ENCODE peak calls at places on chromosomes 6 and 20, in eight cellular contexts. D is Peyer's patch; Q is A549; I is IMR-90; U is CD4-positive, alpha-beta memory T cell; C is heart left ventricle; S is GM23248; E is OCI-LY7. V is an unnamed sample.

GRCh38 chr20:42986143-42986773 is 203.4 kb downstream of the PTPRT start:
- DNase-seq in C (no peak), S (no peak), I (no peak), U (no peak), E (no peak), D (no peak), Q (no peak), V (no peak)

GRCh38 chr20:4152696-4153235 is 137.4 kb upstream of the RNF24 start:
- DNase-seq in Q (no peak), E (no peak), D (no peak), S (peak; percentile 56), U (no peak), I (peak; percentile 64), C (no peak), V (no peak)

GRCh38 chr6:159074120-159074684 is 29.4 kb upstream of the TAGAP start:
- DNase-seq in S (peak; percentile 42), E (peak; percentile 49), U (no peak), Q (peak; percentile 40), D (no peak), I (peak; percentile 46), C (no peak), V (no peak)

GRCh38 chr6:45661667-45662066 is 283.9 kb upstream of the SUPT3H start:
- DNase-seq in E (peak; percentile 45), S (peak; percentile 85), U (no peak), Q (no peak), C (no peak), I (peak; percentile 84), D (peak; percentile 50), V (no peak)

GRCh38 chr6:22838346-22838745 is 269.0 kb downstream of the HDGFL1 start:
- DNase-seq in U (no peak), I (peak; percentile 10), C (no peak), D (no peak), S (peak; percentile 12), E (no peak), Q (no peak), V (no peak)

GRCh38 chr20:54070187-54070987 is at the start of gene BCAS1:
- DNase-seq in I (no peak), U (no peak), E (no peak), Q (no peak), D (no peak), S (no peak), C (no peak), V (no peak)

GRCh38 chr6:35415065-35415880 is 36.9 kb upstream of the FANCE start:
- DNase-seq in I (peak; percentile 96), C (peak; percentile 71), Q (peak; percentile 66), E (peak; percentile 58), U (peak; percentile 33), S (peak; percentile 94), D (peak; percentile 28), V (peak; percentile 23)

GRCh38 chr20:51660741-51661608 is 107.2 kb downstream of the ATP9A start:
- DNase-seq in I (peak; percentile 93), C (no peak), Q (no peak), D (no peak), S (peak; percentile 96), E (no peak), U (no peak), V (no peak)

GRCh38 chr6:28280595-28281287 is 631 bp upstream of the PGBD1 start:
- DNase-seq in D (no peak), E (no peak), I (no peak), C (no peak), U (no peak), S (no peak), Q (no peak), V (no peak)

GRCh38 chr20:2523919-2524434 is 12.4 kb upstream of the TMC2 start:
- DNase-seq in I (no peak), C (no peak), D (no peak), E (no peak), U (no peak), S (no peak), Q (no peak), V (no peak)

GRCh38 chr20:2528671-2529070 is 7.7 kb upstream of the TMC2 start:
- DNase-seq in D (no peak), S (no peak), U (no peak), C (no peak), E (no peak), I (no peak), Q (no peak), V (no peak)

GRCh38 chr20:2527762-2528161 is 8.6 kb upstream of the TMC2 start:
- DNase-seq in I (no peak), Q (no peak), U (no peak), C (no peak), E (no peak), D (no peak), S (no peak), V (no peak)

GRCh38 chr20:2521369-2522305 is 12.9 kb upstream of the ZNF343 start:
- DNase-seq in U (peak; percentile 33), S (peak; percentile 53), C (peak; percentile 32), Q (peak; percentile 50), D (peak; percentile 38), E (peak; percentile 58), I (peak; percentile 46), V (peak; percentile 58)

GRCh38 chr20:2524435-2525272 is 11.7 kb upstream of the TMC2 start:
- DNase-seq in S (peak; percentile 86), C (peak; percentile 85), Q (peak; percentile 80), E (peak; percentile 84), I (peak; percentile 66), D (peak; percentile 82), U (peak; percentile 87), V (peak; percentile 93)
- H3K27ac ChIP-seq in S (peak overlapping the region; percentile 58), C (peak overlapping the region; percentile 89), Q (peak overlapping the region; percentile 96), E (no peak overlapping the region), I (peak overlapping the region; percentile 92), D (peak overlapping the region; percentile 85), U (peak overlapping the region; percentile 63), V (peak overlapping the region; percentile 47)

DNA sequence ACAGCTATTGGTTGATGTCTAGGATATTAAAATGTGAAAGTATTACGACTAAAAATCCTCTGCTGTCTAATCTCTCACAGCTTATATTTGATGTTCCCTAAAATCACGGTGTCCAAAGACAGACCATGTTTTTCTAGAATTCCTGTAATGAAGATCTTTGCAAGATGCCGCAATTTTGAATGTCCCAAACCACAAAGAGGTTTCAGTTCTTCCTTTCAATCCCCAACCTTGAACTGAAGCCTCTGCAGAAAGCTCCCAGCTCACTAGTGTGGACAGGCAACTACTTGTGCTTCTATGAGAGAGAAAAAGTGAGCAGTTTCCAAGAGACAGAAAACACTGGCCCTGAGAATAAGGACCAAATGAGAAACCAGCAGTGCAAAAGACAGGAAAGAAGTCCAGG is 370.1 kb downstream of the FOXA2 start:
- DNase-seq in U (no peak), C (no peak), E (peak; percentile 10), Q (no peak), D (no peak), S (no peak), I (no peak), V (no peak)
- H3K4me3 ChIP-seq in U (no peak overlapping the region), C (no peak overlapping the region), E (no peak overlapping the region), Q (no peak overlapping the region), D (no peak overlapping the region), S (no peak overlapping the region), I (no peak overlapping the region), V (no peak overlapping the region)

GRCh38 chr6:37954791-37955190 is 135.3 kb downstream of the ZFAND3 start:
- DNase-seq in D (no peak), I (no peak), U (no peak), Q (no peak), S (no peak), E (no peak), C (no peak), V (no peak)
- H3K4me1 ChIP-seq in D (peaks cover 4% of the 10 kb centered on the region), I (no peaks in the 10 kb centered on the region), U (peaks cover 9% of the 10 kb centered on the region), Q (no peaks in the 10 kb centered on the region), S (no peaks in the 10 kb centered on the region), E (peaks cover 3% of the 10 kb centered on the region), C (peaks cover 55% of the 10 kb centered on the region), V (peaks cover 14% of the 10 kb centered on the region)

GRCh38 chr6:87820343-87820984 is 118.4 kb upstream of the AKIRIN2 start:
- DNase-seq in U (no peak), D (no peak), Q (no peak), I (no peak), C (no peak), E (no peak), S (no peak), V (no peak)
- H3K27ac ChIP-seq in U (no peak overlapping the region), D (no peak overlapping the region), Q (no peak overlapping the region), I (no peak overlapping the region), C (no peak overlapping the region), E (no peak overlapping the region), S (no peak overlapping the region), V (no peak overlapping the region)

DNA sequence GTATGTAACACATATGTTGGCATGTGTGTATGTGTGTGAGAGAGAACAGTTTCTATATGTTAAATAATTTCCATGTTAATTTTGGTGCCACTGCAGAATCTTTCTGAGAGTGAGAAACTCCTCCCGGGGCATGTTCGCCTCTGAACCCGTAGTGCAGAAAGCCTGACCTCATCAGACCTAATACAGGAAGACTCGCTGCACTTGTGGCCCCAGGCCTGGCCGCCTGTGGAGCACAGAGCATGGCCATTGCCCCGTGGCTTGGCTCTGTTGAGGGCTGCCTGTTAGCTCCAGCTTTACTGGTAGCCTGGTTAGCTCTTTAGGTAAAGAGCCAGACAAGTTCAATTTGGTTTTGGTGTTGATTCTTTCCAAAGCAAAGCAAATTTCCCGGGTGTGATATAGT is 25.5 kb downstream of the FARS2 start:
- DNase-seq in Q (no peak), I (no peak), S (no peak), E (no peak), U (no peak), D (no peak), C (no peak), V (no peak)
- H3K4me3 ChIP-seq in Q (no peak overlapping the region), I (no peak overlapping the region), S (no peak overlapping the region), E (no peak overlapping the region), U (no peak overlapping the region), D (no peak overlapping the region), C (no peak overlapping the region), V (no peak overlapping the region)

GRCh38 chr6:43806758-43807227 is 36.8 kb downstream of the VEGFA start:
- DNase-seq in Q (no peak), C (no peak), I (no peak), S (no peak), D (no peak), U (no peak), E (no peak), V (no peak)
- H3K4me1 ChIP-seq in Q (peaks cover 66% of the 10 kb centered on the region), C (peaks cover 12% of the 10 kb centered on the region), I (peaks cover 26% of the 10 kb centered on the region), S (no peaks in the 10 kb centered on the region), D (peaks cover 65% of the 10 kb centered on the region), U (peaks cover 4% of the 10 kb centered on the region), E (peaks cover 4% of the 10 kb centered on the region), V (no peaks in the 10 kb centered on the region)

GRCh38 chr6:156719720-156720563 is 57.2 kb upstream of the ARID1B start:
- DNase-seq in E (peak; percentile 64), S (peak; percentile 97), I (peak; percentile 87), U (peak; percentile 74), D (peak; percentile 96), C (peak; percentile 95), Q (peak; percentile 43), V (peak; percentile 34)

GRCh38 chr6:156720739-156721714 is 56.2 kb upstream of the ARID1B start:
- DNase-seq in E (peak; percentile 50), C (peak; percentile 18), U (no peak), I (peak; percentile 31), Q (no peak), D (no peak), S (peak; percentile 22), V (no peak)

GRCh38 chr6:156719395-156719719 is 57.8 kb upstream of the ARID1B start:
- DNase-seq in E (no peak), I (no peak), S (no peak), D (no peak), U (no peak), C (no peak), Q (no peak), V (no peak)

GRCh38 chr6:156717542-156717941 is 59.6 kb upstream of the ARID1B start:
- DNase-seq in Q (no peak), S (no peak), E (no peak), I (no peak), D (no peak), C (no peak), U (no peak), V (no peak)

GRCh38 chr6:156718647-156719394 is 58.4 kb upstream of the ARID1B start:
- DNase-seq in E (no peak), Q (peak; percentile 40), C (no peak), D (no peak), U (no peak), I (peak; percentile 55), S (peak; percentile 92), V (no peak)
- H3K27ac ChIP-seq in E (no peak overlapping the region), Q (peak overlapping the region; percentile 95), C (no peak overlapping the region), D (peak overlapping the region; percentile 81), U (no peak overlapping the region), I (no peak overlapping the region), S (peak overlapping the region; percentile 81), V (no peak overlapping the region)

V was measured in CD8-positive, alpha-beta T cell.